ENCODE peak calls at places on chromosomes 7 and 10, in five cellular contexts. S, V, G, E and O are unnamed samples.

GRCh38 chr7:128202287-128202957 is 38.7 kb upstream of the LEP start:
- DNase-seq in S (no peak), V (no peak), G (no peak), E (no peak), O (no peak)

GRCh38 chr10:118583611-118584010 is 11.8 kb downstream of the PRLHR start:
- DNase-seq in S (no peak), V (no peak), G (peak; percentile 35), E (no peak), O (no peak)

GRCh38 chr7:87886875-87887274 is 10.6 kb downstream of the DBF4 start:
- DNase-seq in S (no peak), V (no peak), G (peak; percentile 61), E (peak; percentile 5), O (no peak)

GRCh38 chr7:99406557-99406956 is 1.8 kb downstream of the PDAP1 start:
- DNase-seq in S (no peak), V (no peak), G (no peak), E (no peak), O (no peak)

GRCh38 chr7:51144178-51144577 is 172.4 kb downstream of the COBL start:
- DNase-seq in S (no peak), V (no peak), G (no peak), E (no peak), O (no peak)

GRCh38 chr10:132591166-132591971 is 53.8 kb downstream of the INPP5A start:
- DNase-seq in S (no peak), V (no peak), G (peak; percentile 21), E (no peak), O (no peak)

GRCh38 chr10:47420305-47421056 is 36.4 kb upstream of the ZNF488 start:
- DNase-seq in S (no peak), V (no peak), G (no peak), E (no peak), O (no peak)

GRCh38 chr10:59301067-59301674 is 61.2 kb downstream of the FAM13C start:
- DNase-seq in S (no peak), V (no peak), G (no peak), E (no peak), O (no peak)